ENCODE peak calls at places on chromosomes 6 and 20, in nine cellular contexts. Q is right atrium auricular region; T is uterus; E is A673; I is RWPE1; A is CD8-positive, alpha-beta T cell; P is MM.1S; Z is A549; W is stomach. D is an unnamed sample.

GRCh38 chr6:99013661-99014458 is 66.1 kb upstream of the FBXL4 start:
- DNase-seq in Q (no peak), T (no peak), E (no peak), I (no peak), A (no peak), P (no peak), Z (no peak), W (no peak), D (no peak)

GRCh38 chr20:11379257-11380011 is 538.3 kb upstream of the BTBD3 start:
- DNase-seq in Q (no peak), T (no peak), E (peak), I (no peak), A (no peak), P (no peak), Z (no peak), W (no peak), D (no peak)

GRCh38 chr20:5751856-5752255 is 1.7 kb downstream of the SHLD1 start:
- DNase-seq in Q (no peak), T (no peak), E (no peak), I (no peak), A (no peak), P (no peak), Z (no peak), W (peak), D (no peak)

GRCh38 chr20:52105573-52106422 is 85.8 kb downstream of the ZFP64 start:
- DNase-seq in Q (no peak), T (no peak), E (peak), I (peak), A (no peak), P (no peak), Z (peak), W (no peak), D (peak)

GRCh38 chr6:155030148-155030720 is 35.1 kb downstream of the TIAM2 start:
- DNase-seq in Q (no peak), T (no peak), E (no peak), I (no peak), A (no peak), P (no peak), Z (no peak), W (no peak), D (no peak)

GRCh38 chr6:163944897-163945296 is 530.4 kb downstream of the QKI start:
- DNase-seq in Q (no peak), T (no peak), E (peak), I (no peak), A (no peak), P (no peak), Z (no peak), W (no peak), D (no peak)

GRCh38 chr6:114100421-114100820 is 129.5 kb upstream of the HDAC2 start:
- DNase-seq in Q (no peak), T (no peak), E (no peak), I (no peak), A (no peak), P (no peak), Z (no peak), W (no peak), D (no peak)

GRCh38 chr6:105363100-105363754 is 39.7 kb downstream of the PREP start:
- DNase-seq in Q (no peak), T (no peak), E (peak), I (no peak), A (no peak), P (peak), Z (no peak), W (no peak), D (no peak)

GRCh38 chr6:26552640-26553189 is 14.5 kb downstream of the HMGN4 start:
- DNase-seq in Q (no peak), T (no peak), E (no peak), I (no peak), A (no peak), P (no peak), Z (no peak), W (no peak), D (no peak)

GRCh38 chr6:18262812-18263560 is 1.3 kb downstream of the DEK start:
- DNase-seq in Q (no peak), T (no peak), E (peak), I (no peak), A (peak), P (peak), Z (peak), W (no peak), D (no peak)

GRCh38 chr6:89951574-89952360 is 57.5 kb downstream of the GJA10 start:
- DNase-seq in Q (no peak), T (no peak), E (no peak), I (peak), A (no peak), P (no peak), Z (no peak), W (no peak), D (no peak)

GRCh38 chr6:166335378-166336366 is 6.7 kb downstream of the SFT2D1 start:
- DNase-seq in Q (no peak), T (no peak), E (no peak), I (no peak), A (no peak), P (no peak), Z (no peak), W (no peak), D (no peak)

GRCh38 chr20:62641749-62642665 is at the start of gene SLCO4A1:
- DNase-seq in Q (no peak), T (peak), E (peak), I (peak), A (peak), P (peak), Z (peak), W (peak), D (no peak)

GRCh38 chr20:5073154-5074049 is 46.4 kb downstream of the PCNA start:
- DNase-seq in Q (peak), T (peak), E (no peak), I (peak), A (no peak), P (no peak), Z (peak), W (peak), D (peak)

GRCh38 chr6:138517635-138518034 is 18.3 kb upstream of the NHSL1 start:
- DNase-seq in Q (no peak), T (peak), E (peak), I (peak), A (peak), P (peak), Z (peak), W (peak), D (peak)

GRCh38 chr6:163459536-163459935 is 45.0 kb downstream of the QKI start:
- DNase-seq in Q (no peak), T (no peak), E (no peak), I (no peak), A (no peak), P (no peak), Z (no peak), W (no peak), D (no peak)

GRCh38 chr20:57653546-57653900 is 33.3 kb upstream of the ZBP1 start:
- DNase-seq in Q (peak), T (no peak), E (no peak), I (no peak), A (no peak), P (no peak), Z (no peak), W (no peak), D (no peak)

GRCh38 chr20:5920581-5920980 is 29.8 kb downstream of the TRMT6 start:
- DNase-seq in Q (no peak), T (no peak), E (no peak), I (no peak), A (no peak), P (no peak), Z (no peak), W (no peak), D (no peak)

GRCh38 chr6:141610741-141611140 is 522.0 kb upstream of the GJE1 start:
- DNase-seq in Q (no peak), T (no peak), E (peak), I (peak), A (no peak), P (no peak), Z (peak), W (no peak), D (no peak)

GRCh38 chr6:107304421-107305025 is 154.8 kb downstream of the PDSS2 start:
- DNase-seq in Q (no peak), T (no peak), E (no peak), I (peak), A (no peak), P (no peak), Z (no peak), W (no peak), D (peak)

GRCh38 chr6:136734977-136735376 is 57.3 kb downstream of the MAP3K5 start:
- DNase-seq in Q (no peak), T (no peak), E (no peak), I (no peak), A (no peak), P (no peak), Z (no peak), W (no peak), D (no peak)

GRCh38 chr6:7537560-7538174 is 3.8 kb upstream of the DSP start:
- DNase-seq in Q (no peak), T (no peak), E (no peak), I (no peak), A (no peak), P (no peak), Z (no peak), W (no peak), D (no peak)

GRCh38 chr6:135909737-135910387 is 58.4 kb downstream of the PDE7B start:
- DNase-seq in Q (no peak), T (no peak), E (peak), I (peak), A (peak), P (peak), Z (peak), W (peak), D (no peak)

GRCh38 chr6:26155066-26155925 is 68.1 kb downstream of the HFE start:
- DNase-seq in Q (no peak), T (peak), E (peak), I (no peak), A (no peak), P (peak), Z (peak), W (no peak), D (no peak)

GRCh38 chr6:2902470-2902762 is 693 bp downstream of the SERPINB9 start:
- DNase-seq in Q (no peak), T (peak), E (peak), I (no peak), A (no peak), P (no peak), Z (no peak), W (no peak), D (no peak)

GRCh38 chr6:2900821-2901644 is 2.1 kb downstream of the SERPINB9 start:
- DNase-seq in Q (no peak), T (peak), E (no peak), I (no peak), A (no peak), P (no peak), Z (no peak), W (no peak), D (no peak)

GRCh38 chr6:2900221-2900807 is 2.8 kb downstream of the SERPINB9 start:
- DNase-seq in Q (no peak), T (no peak), E (no peak), I (no peak), A (no peak), P (no peak), Z (no peak), W (no peak), D (no peak)

GRCh38 chr6:2896741-2897140 is 6.4 kb downstream of the SERPINB9 start:
- DNase-seq in Q (no peak), T (no peak), E (no peak), I (no peak), A (no peak), P (no peak), Z (no peak), W (no peak), D (no peak)

GRCh38 chr6:2899596-2899995 is 3.5 kb downstream of the SERPINB9 start:
- DNase-seq in Q (no peak), T (no peak), E (no peak), I (no peak), A (no peak), P (no peak), Z (no peak), W (no peak), D (no peak)
- H3K27ac ChIP-seq in Q (no peak), T (peak), E (no peak), I (no peak), A (no peak), P (no peak), Z (no peak), W (no peak), D (no peak)

GRCh38 chr6:67888546-67888885 is 746.6 kb upstream of the ADGRB3 start:
- DNase-seq in Q (no peak), T (no peak), E (no peak), I (no peak), A (no peak), P (no peak), Z (no peak), W (no peak), D (no peak)

GRCh38 chr6:67887419-67887746 is 747.7 kb upstream of the ADGRB3 start:
- DNase-seq in Q (no peak), T (no peak), E (no peak), I (no peak), A (no peak), P (no peak), Z (no peak), W (no peak), D (no peak)

GRCh38 chr6:67888886-67889681 is 746.0 kb upstream of the ADGRB3 start:
- DNase-seq in Q (no peak), T (no peak), E (no peak), I (no peak), A (no peak), P (no peak), Z (no peak), W (no peak), D (no peak)

GRCh38 chr6:67886840-67887292 is 748.2 kb upstream of the ADGRB3 start:
- DNase-seq in Q (no peak), T (no peak), E (no peak), I (no peak), A (no peak), P (no peak), Z (no peak), W (no peak), D (no peak)

DNA sequence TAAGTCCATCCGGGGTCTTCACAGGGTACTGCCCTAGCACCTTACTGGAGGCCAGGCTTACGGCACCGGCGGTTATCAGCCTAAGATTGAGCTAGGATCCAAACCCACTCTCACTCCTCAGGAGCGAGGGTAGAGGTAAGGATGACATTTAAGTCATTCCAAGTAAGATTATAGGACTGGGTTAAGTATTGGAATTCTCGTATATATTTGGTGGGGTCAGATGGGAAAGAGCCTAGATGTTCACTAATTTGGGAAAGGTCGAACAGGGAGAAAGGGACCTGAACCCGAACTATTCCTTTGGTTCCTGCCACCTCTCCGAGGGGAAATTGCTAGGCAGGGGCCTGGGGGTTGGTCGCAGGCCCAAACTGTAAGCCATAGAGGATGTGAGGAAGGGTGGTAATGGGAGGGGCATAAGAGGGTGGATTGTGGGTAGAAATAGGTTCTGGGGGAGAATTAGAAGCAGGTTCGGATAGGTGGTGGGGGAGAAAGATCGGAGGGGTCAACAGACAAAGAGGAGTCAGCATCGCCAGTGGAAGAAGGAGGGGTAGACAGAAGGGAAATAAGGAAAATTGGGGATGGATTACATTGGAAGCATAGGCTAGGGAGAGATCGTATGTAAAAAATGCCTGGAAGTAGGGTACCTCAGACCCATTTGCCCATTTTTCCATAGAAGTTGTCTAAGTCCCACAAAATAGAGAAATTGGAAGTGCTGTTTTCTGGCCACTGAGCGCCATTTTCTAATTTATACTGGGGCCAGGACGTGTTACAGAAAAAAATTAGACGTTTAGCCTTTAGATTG is 747.1 kb upstream of the ADGRB3 start:
- DNase-seq in Q (no peak), T (no peak), E (no peak), I (no peak), A (no peak), P (no peak), Z (no peak), W (no peak), D (no peak)
- H3K27ac ChIP-seq in Q (no peak), T (no peak), E (no peak), I (no peak), A (no peak), P (no peak), Z (no peak), W (no peak), D (no peak)

DNA sequence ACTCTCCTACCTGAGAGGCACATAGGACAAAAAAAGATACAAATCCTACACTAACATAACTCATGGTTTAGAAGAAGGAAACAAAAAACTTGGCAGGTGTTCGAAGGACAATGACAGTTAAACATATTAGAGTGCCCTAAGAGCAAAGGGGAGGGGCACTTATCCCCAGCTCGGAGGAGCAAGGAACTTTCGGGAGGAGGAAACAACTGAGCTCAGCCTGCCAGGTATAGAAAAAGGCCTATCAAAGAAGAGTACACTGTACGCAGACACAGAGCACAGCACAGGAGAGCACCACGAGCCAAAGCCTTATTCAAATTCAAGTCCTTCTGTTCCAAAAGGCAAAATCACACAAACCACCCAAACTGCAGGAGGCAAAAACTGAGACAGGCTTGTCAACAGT is 108.9 kb downstream of the CHD6 start:
- DNase-seq in Q (no peak), T (no peak), E (no peak), I (no peak), A (no peak), P (no peak), Z (no peak), W (no peak), D (no peak)
- H3K27ac ChIP-seq in Q (peak), T (no peak), E (no peak), I (no peak), A (no peak), P (no peak), Z (no peak), W (no peak), D (no peak)

GRCh38 chr6:45148711-45149341 is 179.3 kb upstream of the RUNX2 start:
- DNase-seq in Q (no peak), T (no peak), E (no peak), I (no peak), A (no peak), P (no peak), Z (no peak), W (no peak), D (no peak)

DNA sequence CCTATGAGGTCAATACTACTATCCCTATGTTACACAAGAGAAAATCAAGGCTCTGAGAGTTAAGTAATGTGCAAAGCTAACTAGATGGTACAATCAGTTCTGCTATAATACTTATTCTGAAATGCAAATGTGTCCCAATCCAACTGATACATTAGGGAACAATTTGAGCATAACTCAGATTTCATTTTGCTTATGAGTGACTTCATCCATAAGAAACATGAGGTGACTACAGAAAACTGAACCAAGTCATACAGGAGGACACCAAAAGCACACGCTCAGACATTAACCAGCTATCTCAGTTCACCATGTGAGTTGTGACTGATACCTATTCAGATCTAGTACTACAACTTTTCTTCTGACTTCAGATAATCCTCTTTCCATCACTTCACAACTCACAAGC is 179.9 kb upstream of the RUNX2 start:
- DNase-seq in Q (no peak), T (no peak), E (no peak), I (no peak), A (no peak), P (no peak), Z (no peak), W (no peak), D (no peak)
- H3K27ac ChIP-seq in Q (no peak), T (no peak), E (no peak), I (no peak), A (no peak), P (no peak), Z (no peak), W (no peak), D (no peak)

GRCh38 chr20:13028673-13029072 is 19.9 kb downstream of the SPTLC3 start:
- DNase-seq in Q (no peak), T (no peak), E (no peak), I (no peak), A (no peak), P (no peak), Z (no peak), W (no peak), D (no peak)

GRCh38 chr20:13028001-13028400 is 19.2 kb downstream of the SPTLC3 start:
- DNase-seq in Q (no peak), T (no peak), E (peak), I (peak), A (no peak), P (no peak), Z (no peak), W (no peak), D (no peak)

GRCh38 chr20:13031751-13032150 is 23.0 kb downstream of the SPTLC3 start:
- DNase-seq in Q (no peak), T (no peak), E (no peak), I (no peak), A (no peak), P (no peak), Z (no peak), W (no peak), D (no peak)

GRCh38 chr20:13034115-13034514 is 25.3 kb downstream of the SPTLC3 start:
- DNase-seq in Q (no peak), T (no peak), E (no peak), I (no peak), A (no peak), P (no peak), Z (no peak), W (no peak), D (no peak)

GRCh38 chr20:13029687-13030510 is 21.1 kb downstream of the SPTLC3 start:
- DNase-seq in Q (peak), T (no peak), E (peak), I (peak), A (no peak), P (no peak), Z (peak), W (peak), D (peak)
- H3K27ac ChIP-seq in Q (no peak), T (no peak), E (no peak), I (peak), A (no peak), P (no peak), Z (peak), W (no peak), D (peak)

GRCh38 chr6:119147101-119148053 is 68.9 kb upstream of the FAM184A start:
- DNase-seq in Q (peak), T (peak), E (peak), I (peak), A (no peak), P (peak), Z (peak), W (peak), D (peak)
- H3K27ac ChIP-seq in Q (peak), T (peak), E (no peak), I (peak), A (no peak), P (peak), Z (peak), W (peak), D (peak)

D was measured in epithelial cell of prostate.